ENCODE peak calls at places on chromosomes 16 and 17, in seven cellular contexts. T is breast epithelium; H is Peyer's patch; V is fibroblast of lung; X is MM.1S; R is prostate gland; O is CD8-positive, alpha-beta memory T cell. Z is an unnamed sample.

GRCh38 chr16:68246671-68247070 is 1.5 kb downstream of the PLA2G15 start:
- DNase-seq in T (no peak), H (peak), V (no peak), X (peak), R (no peak), O (no peak), Z (peak)

GRCh38 chr16:31452631-31453106 is 6.6 kb upstream of the ARMC5 start:
- DNase-seq in T (no peak), H (peak), V (peak), X (no peak), R (no peak), O (no peak), Z (peak)

GRCh38 chr17:81435636-81436293 is 40.5 kb downstream of the BAHCC1 start:
- DNase-seq in T (no peak), H (no peak), V (no peak), X (no peak), R (no peak), O (no peak), Z (no peak)

GRCh38 chr16:2039286-2040030 is 8.2 kb downstream of the NTHL1 start:
- DNase-seq in T (peak), H (peak), V (peak), X (no peak), R (peak), O (no peak), Z (peak)

GRCh38 chr17:68048996-68049395 is 13.5 kb downstream of the KPNA2 start:
- DNase-seq in T (no peak), H (no peak), V (no peak), X (no peak), R (no peak), O (no peak), Z (peak)

GRCh38 chr16:27795992-27796614 is 246.2 kb downstream of the KATNIP start:
- DNase-seq in T (no peak), H (no peak), V (peak), X (peak), R (no peak), O (no peak), Z (peak)

GRCh38 chr17:28416703-28417311 is 10.8 kb upstream of the SLC46A1 start:
- DNase-seq in T (no peak), H (peak), V (peak), X (peak), R (peak), O (no peak), Z (peak)

GRCh38 chr16:51408357-51408756 is 257.3 kb upstream of the SALL1 start:
- DNase-seq in T (no peak), H (no peak), V (peak), X (no peak), R (no peak), O (no peak), Z (peak)

GRCh38 chr16:70684146-70685060 is 1.4 kb downstream of the MTSS2 start:
- DNase-seq in T (no peak), H (no peak), V (no peak), X (no peak), R (no peak), O (no peak), Z (peak)

GRCh38 chr16:64196444-64196843 is 925.4 kb downstream of the CDH11 start:
- DNase-seq in T (no peak), H (no peak), V (peak), X (no peak), R (no peak), O (no peak), Z (peak)

GRCh38 chr16:1363501-1364041 is 11.8 kb downstream of the GNPTG start:
- DNase-seq in T (no peak), H (peak), V (peak), X (peak), R (peak), O (peak), Z (peak)

GRCh38 chr16:30394603-30395154 is 541 bp upstream of the ZNF48 start:
- DNase-seq in T (no peak), H (no peak), V (peak), X (no peak), R (no peak), O (no peak), Z (peak)

GRCh38 chr16:869823-870641 is 69.5 kb upstream of the GNG13 start:
- DNase-seq in T (no peak), H (no peak), V (no peak), X (no peak), R (no peak), O (no peak), Z (no peak)

GRCh38 chr17:15453246-15453645 is 14.2 kb downstream of the CDRT4 start:
- DNase-seq in T (no peak), H (no peak), V (peak), X (no peak), R (no peak), O (no peak), Z (peak)

GRCh38 chr17:70608193-70608592 is 438.9 kb downstream of the KCNJ2 start:
- DNase-seq in T (no peak), H (no peak), V (peak), X (no peak), R (no peak), O (no peak), Z (no peak)
- H3K27ac ChIP-seq in T (no peak), H (no peak), V (no peak), X (no peak), R (no peak), O (no peak), Z (no peak)

GRCh38 chr16:85711982-85712587 is 23.3 kb upstream of the GINS2 start:
- DNase-seq in T (no peak), H (no peak), V (no peak), X (no peak), R (no peak), O (no peak), Z (no peak)
- H3K27ac ChIP-seq in T (no peak), H (no peak), V (no peak), X (no peak), R (no peak), O (no peak), Z (no peak)

DNA sequence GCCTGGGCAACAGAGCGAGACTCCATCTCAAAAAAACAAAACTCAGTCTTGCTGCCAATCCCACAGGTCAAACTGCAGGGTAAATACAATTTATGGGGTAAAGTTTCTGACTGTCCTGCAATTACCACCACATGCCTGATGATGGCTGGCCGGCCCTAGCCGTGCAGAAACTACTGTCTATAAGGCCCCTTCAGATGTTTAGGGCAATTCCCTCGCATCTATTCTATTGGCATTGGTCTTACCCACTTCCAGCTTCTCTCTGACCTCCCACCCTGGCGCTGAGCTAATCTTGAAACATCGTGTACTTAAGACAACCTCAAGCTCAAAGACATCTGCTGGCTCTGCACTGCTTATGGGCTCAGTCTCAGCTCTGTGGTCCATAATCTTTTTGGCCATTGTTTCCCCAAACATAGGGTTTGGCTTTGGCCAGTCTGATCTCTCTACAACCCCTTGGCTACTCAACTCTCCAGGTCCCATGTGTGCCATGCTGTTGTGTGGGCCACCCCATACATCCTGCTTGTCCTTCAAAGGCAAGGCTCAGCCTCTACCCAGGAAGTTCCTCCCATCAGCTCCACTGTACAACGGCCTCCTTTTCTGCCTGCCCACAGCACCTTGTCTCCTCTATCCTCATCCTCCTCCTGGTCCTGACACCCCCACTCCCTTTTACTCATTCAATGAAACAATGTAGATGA is 16.6 kb downstream of the MAP3K14 start:
- DNase-seq in T (no peak), H (no peak), V (no peak), X (no peak), R (no peak), O (no peak), Z (no peak)
- H3K27ac ChIP-seq in T (peak), H (peak), V (no peak), X (no peak), R (no peak), O (no peak), Z (no peak)

GRCh38 chr17:21352981-21353265 is 23.2 kb upstream of the KCNJ12 start:
- DNase-seq in T (no peak), H (peak), V (no peak), X (no peak), R (no peak), O (no peak), Z (no peak)
- H3K27ac ChIP-seq in T (peak), H (no peak), V (no peak), X (no peak), R (no peak), O (no peak), Z (no peak)

GRCh38 chr16:14418795-14419225 is 211.2 kb downstream of the PARN start:
- DNase-seq in T (no peak), H (no peak), V (no peak), X (no peak), R (peak), O (no peak), Z (no peak)
- H3K27ac ChIP-seq in T (no peak), H (no peak), V (no peak), X (no peak), R (peak), O (no peak), Z (no peak)

DNA sequence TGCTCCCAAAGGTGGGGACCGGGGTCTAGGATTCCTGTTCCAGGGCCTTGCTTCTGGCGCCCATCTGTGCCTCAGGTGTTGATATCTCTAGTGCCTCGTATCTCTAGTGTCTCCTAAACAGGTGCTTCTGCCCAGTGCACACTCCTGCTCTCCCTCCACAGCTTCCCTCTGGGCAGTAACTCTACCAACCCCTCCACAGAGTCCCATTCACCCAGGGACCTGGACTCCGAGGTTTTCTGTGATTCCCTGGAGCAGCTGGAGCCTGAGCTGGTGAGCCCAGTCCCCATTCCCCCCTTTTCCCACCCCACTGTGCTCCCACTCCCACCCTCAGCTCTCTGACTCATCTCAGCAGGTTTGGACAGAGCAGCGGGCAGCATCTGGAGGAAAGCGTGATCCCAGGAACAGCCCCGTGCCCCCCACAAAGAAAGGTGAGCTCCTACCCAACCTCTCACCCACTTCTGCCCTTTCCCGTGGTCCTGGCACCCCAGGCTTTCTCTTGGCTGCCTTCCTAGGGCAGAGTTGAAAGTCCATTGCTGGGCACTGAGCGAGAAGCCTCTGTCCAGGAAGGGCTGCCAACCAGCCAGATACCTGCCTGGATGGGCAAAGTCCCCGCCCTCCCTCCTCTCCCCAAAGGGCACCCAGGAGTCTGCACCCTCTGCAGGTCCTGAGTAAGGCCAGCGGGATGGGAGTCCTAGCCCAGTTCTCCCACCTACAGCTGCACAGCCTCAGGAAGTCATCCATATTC is 2.2 kb downstream of the ACBD4 start:
- DNase-seq in T (no peak), H (peak), V (no peak), X (no peak), R (no peak), O (no peak), Z (no peak)
- H3K27ac ChIP-seq in T (no peak), H (peak), V (no peak), X (no peak), R (no peak), O (no peak), Z (no peak)

DNA sequence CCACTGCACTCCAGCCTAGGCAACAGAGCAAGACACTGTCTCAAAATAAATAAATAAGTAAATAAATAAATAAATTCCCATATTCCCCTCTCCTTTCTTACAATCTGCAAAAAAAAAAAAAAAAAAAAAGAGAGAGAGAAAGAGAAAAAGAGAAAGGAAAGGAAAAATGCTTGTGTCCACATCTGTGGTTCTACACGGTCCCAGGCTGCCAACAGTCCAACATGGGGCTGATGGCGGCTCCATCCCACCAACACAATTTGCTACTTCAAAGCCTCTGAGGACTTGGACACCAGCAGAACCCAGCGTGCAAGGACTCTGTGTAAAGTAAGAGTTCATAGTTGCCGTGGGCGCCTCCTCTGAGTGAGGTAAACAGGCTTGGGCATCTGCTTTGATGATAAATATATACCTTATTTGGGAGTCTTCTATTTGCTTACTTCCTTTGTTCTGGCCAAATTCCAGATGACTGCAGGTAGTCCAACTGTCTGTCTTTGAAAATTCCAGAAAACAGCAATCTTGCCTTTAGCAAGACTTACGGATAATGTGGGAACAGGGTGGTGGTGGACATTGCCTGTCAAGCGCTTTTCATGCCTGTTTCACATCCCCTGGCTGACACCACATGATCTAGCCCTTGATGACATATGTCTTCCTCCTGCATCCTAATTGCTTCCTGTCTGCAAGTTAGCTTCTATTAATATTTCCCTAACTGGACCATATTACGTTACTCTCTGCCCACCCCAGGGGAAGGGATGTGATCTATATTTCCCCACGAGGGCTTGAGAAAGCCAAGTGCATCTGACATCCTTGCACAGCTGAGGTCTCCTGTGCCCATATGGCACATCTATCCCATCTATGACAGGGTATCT is 10.1 kb downstream of the LITAF start:
- DNase-seq in T (no peak), H (peak), V (no peak), X (peak), R (no peak), O (no peak), Z (no peak)
- H3K27ac ChIP-seq in T (peak), H (peak), V (no peak), X (peak), R (no peak), O (no peak), Z (no peak)

GRCh38 chr17:50685334-50685665 is 22.4 kb downstream of the ANKRD40 start:
- DNase-seq in T (no peak), H (no peak), V (no peak), X (no peak), R (no peak), O (no peak), Z (no peak)

GRCh38 chr17:50688168-50688719 is 19.5 kb downstream of the ANKRD40 start:
- DNase-seq in T (no peak), H (no peak), V (no peak), X (no peak), R (no peak), O (no peak), Z (no peak)

GRCh38 chr17:50687200-50688066 is 20.3 kb downstream of the ANKRD40 start:
- DNase-seq in T (no peak), H (no peak), V (peak), X (no peak), R (no peak), O (no peak), Z (peak)

GRCh38 chr17:50685691-50686493 is 21.8 kb downstream of the ANKRD40 start:
- DNase-seq in T (no peak), H (no peak), V (no peak), X (no peak), R (no peak), O (no peak), Z (no peak)

DNA sequence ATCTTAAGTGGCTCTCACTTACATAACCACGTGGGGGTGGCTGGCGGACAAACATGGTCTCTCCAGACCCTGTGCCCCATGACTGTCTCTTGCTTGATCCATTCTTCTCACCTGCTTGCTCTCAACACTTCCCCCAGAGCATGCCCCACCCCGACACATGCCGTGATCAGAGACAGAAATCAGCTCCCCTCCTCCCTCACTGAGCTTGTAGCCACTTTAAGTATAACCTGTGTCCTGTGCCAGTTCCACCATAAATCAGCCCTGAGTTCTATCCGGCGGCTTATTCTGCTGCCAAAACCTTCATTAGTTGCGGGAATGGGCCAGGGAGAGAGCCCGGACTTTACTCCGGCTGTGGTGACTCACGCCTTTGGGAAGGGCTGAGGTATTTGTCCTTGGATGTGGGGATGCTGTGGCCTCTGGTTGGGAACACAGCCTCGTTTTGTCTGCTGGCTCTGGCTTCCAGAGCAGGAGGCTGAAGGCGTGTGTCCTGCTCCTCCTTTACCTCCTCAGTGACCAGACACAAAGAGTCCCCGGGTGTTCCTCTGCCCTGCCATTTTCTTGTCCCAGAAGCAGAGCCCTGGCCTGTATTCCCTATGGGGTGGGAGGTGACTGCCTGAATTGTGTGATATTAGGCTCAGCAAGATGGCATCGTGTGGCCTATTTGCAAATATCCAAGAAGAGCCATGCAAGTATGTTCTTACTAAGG is 21.1 kb downstream of the ANKRD40 start:
- DNase-seq in T (peak), H (peak), V (peak), X (no peak), R (peak), O (no peak), Z (peak)
- H3K27ac ChIP-seq in T (peak), H (peak), V (no peak), X (no peak), R (peak), O (no peak), Z (peak)